ENCODE peak calls at places on chromosomes 11 and 22, in six cellular contexts. I is NCI-H1930, H is left ventricle myocardium superior, L is left ventricle myocardium inferior, D is substantia nigra, E is EH. T is an unnamed sample.

GRCh38 chr11:12845739-12846358 is 163.3 kb upstream of the RASSF10 start:
- DNase-seq in I (peak), H (peak), E (peak), D (no peak), L (peak), T (no peak)

GRCh38 chr11:34181856-34182405 is 76.5 kb downstream of the NAT10 start:
- DNase-seq in E (no peak), H (no peak), I (no peak), L (no peak), D (no peak), T (no peak)

GRCh38 chr22:48968201-48968959 is 859.3 kb downstream of the BRD1 start:
- DNase-seq in E (no peak), L (peak), D (no peak), I (no peak), H (no peak), T (no peak)

GRCh38 chr11:130246719-130247118 is 68.0 kb downstream of the ZBTB44 start:
- DNase-seq in D (no peak), E (peak), I (no peak), L (no peak), H (no peak), T (no peak)

GRCh38 chr22:50082961-50083461 is 2.2 kb downstream of the MLC1 start:
- DNase-seq in E (no peak), H (no peak), L (no peak), D (no peak), I (no peak), T (no peak)

GRCh38 chr22:29122041-29122440 is 49.2 kb downstream of the KREMEN1 start:
- DNase-seq in E (peak), H (no peak), I (no peak), D (no peak), L (no peak), T (no peak)

GRCh38 chr22:46490538-46490937 is 46.9 kb downstream of the CELSR1 start:
- DNase-seq in I (no peak), D (no peak), E (no peak), H (no peak), L (no peak), T (no peak)

GRCh38 chr11:65435981-65436411 is 13.4 kb downstream of the NEAT1 start:
- DNase-seq in H (peak), I (no peak), E (no peak), D (no peak), L (no peak), T (no peak)

GRCh38 chr22:22848364-22848866 is 39.2 kb upstream of the IGLL5 start:
- DNase-seq in D (peak), H (peak), I (peak), L (peak), E (peak), T (peak)

GRCh38 chr11:69463181-69463891 is 18.1 kb upstream of the LINC01488 start:
- DNase-seq in I (no peak), H (peak), E (peak), D (no peak), L (peak), T (no peak)

GRCh38 chr11:15800121-15800800 is 556.1 kb downstream of the SOX6 start:
- DNase-seq in L (peak), I (no peak), H (peak), E (peak), D (peak), T (no peak)

GRCh38 chr11:128261011-128261421 is 326.3 kb downstream of the ETS1 start:
- DNase-seq in I (no peak), L (no peak), E (no peak), D (no peak), H (no peak), T (no peak)

GRCh38 chr11:65077466-65077865 is 6.4 kb downstream of the CDCA5 start:
- DNase-seq in D (no peak), I (no peak), E (no peak), L (no peak), H (no peak), T (no peak)

GRCh38 chr11:72975778-72976520 is 161.7 kb downstream of the ATG16L2 start:
- DNase-seq in E (peak), L (no peak), H (no peak), I (no peak), D (no peak), T (no peak)

T was measured in iPS DF 19.7.